ENCODE peak calls at places on chromosome 3, in nine cellular contexts. One of them, this sample, is unnamed.

GRCh38 chr3:145936986-145937385 is 224.0 kb downstream of the PLOD2 start:
- DNase-seq in HL-60: no peak
- DNase-seq in RWPE1: no peak
- DNase-seq in kidney epithelial cell: no peak
- DNase-seq in ovary: no peak
- DNase-seq in endothelial cell: no peak
- DNase-seq in A549: no peak
- DNase-seq in cardiac fibroblast: peak; percentile 23
- DNase-seq in GM06990: no peak
- DNase-seq in this sample: no peak

GRCh38 chr3:184175981-184176376 is 1.3 kb downstream of the AP2M1 start:
- DNase-seq in HL-60: no peak
- DNase-seq in RWPE1: no peak
- DNase-seq in kidney epithelial cell: no peak
- DNase-seq in ovary: no peak
- DNase-seq in endothelial cell: no peak
- DNase-seq in A549: no peak
- DNase-seq in cardiac fibroblast: peak; percentile 32
- DNase-seq in GM06990: no peak
- DNase-seq in this sample: no peak

GRCh38 chr3:48022178-48022577 is 6.0 kb upstream of the MAP4 start:
- DNase-seq in HL-60: no peak
- DNase-seq in RWPE1: no peak
- DNase-seq in kidney epithelial cell: no peak
- DNase-seq in ovary: no peak
- DNase-seq in endothelial cell: no peak
- DNase-seq in A549: no peak
- DNase-seq in cardiac fibroblast: no peak
- DNase-seq in GM06990: no peak
- DNase-seq in this sample: no peak

GRCh38 chr3:185655426-185656320 is 69.6 kb downstream of the SENP2 start:
- DNase-seq in HL-60: no peak
- DNase-seq in RWPE1: no peak
- DNase-seq in kidney epithelial cell: no peak
- DNase-seq in ovary: peak; percentile 50
- DNase-seq in endothelial cell: no peak
- DNase-seq in A549: no peak
- DNase-seq in cardiac fibroblast: no peak
- DNase-seq in GM06990: no peak
- DNase-seq in this sample: no peak

GRCh38 chr3:127796045-127796720 is 26.1 kb downstream of the MGLL start:
- DNase-seq in HL-60: no peak
- DNase-seq in RWPE1: no peak
- DNase-seq in kidney epithelial cell: no peak
- DNase-seq in ovary: no peak
- DNase-seq in endothelial cell: no peak
- DNase-seq in A549: no peak
- DNase-seq in cardiac fibroblast: no peak
- DNase-seq in GM06990: no peak
- DNase-seq in this sample: no peak

GRCh38 chr3:16286161-16286560 is 21.1 kb downstream of the OXNAD1 start:
- DNase-seq in HL-60: no peak
- DNase-seq in RWPE1: no peak
- DNase-seq in kidney epithelial cell: no peak
- DNase-seq in ovary: no peak
- DNase-seq in endothelial cell: no peak
- DNase-seq in A549: no peak
- DNase-seq in cardiac fibroblast: no peak
- DNase-seq in GM06990: no peak
- DNase-seq in this sample: no peak

GRCh38 chr3:111761309-111761795 is 97.7 kb upstream of the PHLDB2 start:
- DNase-seq in HL-60: no peak
- DNase-seq in RWPE1: peak; percentile 86
- DNase-seq in kidney epithelial cell: peak; percentile 68
- DNase-seq in ovary: no peak
- DNase-seq in endothelial cell: no peak
- DNase-seq in A549: no peak
- DNase-seq in cardiac fibroblast: peak; percentile 79
- DNase-seq in GM06990: no peak
- DNase-seq in this sample: no peak

GRCh38 chr3:146166450-146167222 is 5.7 kb upstream of the PLOD2 start:
- DNase-seq in HL-60: no peak
- DNase-seq in RWPE1: peak; percentile 44
- DNase-seq in kidney epithelial cell: no peak
- DNase-seq in ovary: no peak
- DNase-seq in endothelial cell: no peak
- DNase-seq in A549: no peak
- DNase-seq in cardiac fibroblast: peak; percentile 92
- DNase-seq in GM06990: no peak
- DNase-seq in this sample: no peak

GRCh38 chr3:187748050-187748481 is 2.8 kb upstream of the BCL6 start:
- DNase-seq in HL-60: peak; percentile 89
- DNase-seq in RWPE1: peak; percentile 61
- DNase-seq in kidney epithelial cell: no peak
- DNase-seq in ovary: peak; percentile 94
- DNase-seq in endothelial cell: peak; percentile 97
- DNase-seq in A549: peak; percentile 41
- DNase-seq in cardiac fibroblast: peak; percentile 89
- DNase-seq in GM06990: no peak
- DNase-seq in this sample: peak; percentile 98

GRCh38 chr3:69120879-69121464 is 1.4 kb downstream of the LMOD3 start:
- DNase-seq in HL-60: peak; percentile 77
- DNase-seq in RWPE1: peak; percentile 31
- DNase-seq in kidney epithelial cell: peak; percentile 69
- DNase-seq in ovary: peak; percentile 61
- DNase-seq in endothelial cell: peak; percentile 78
- DNase-seq in A549: peak; percentile 21
- DNase-seq in cardiac fibroblast: peak; percentile 87
- DNase-seq in GM06990: peak; percentile 34
- DNase-seq in this sample: peak; percentile 85

GRCh38 chr3:46297658-46298423 is 55.6 kb downstream of the CCR3 start:
- DNase-seq in HL-60: peak; percentile 43
- DNase-seq in RWPE1: peak; percentile 54
- DNase-seq in kidney epithelial cell: no peak
- DNase-seq in ovary: no peak
- DNase-seq in endothelial cell: no peak
- DNase-seq in A549: no peak
- DNase-seq in cardiac fibroblast: no peak
- DNase-seq in GM06990: no peak
- DNase-seq in this sample: no peak

GRCh38 chr3:72447059-72447946 is 400.9 kb downstream of the SHQ1 start:
- DNase-seq in HL-60: peak; percentile 84
- DNase-seq in RWPE1: peak; percentile 82
- DNase-seq in kidney epithelial cell: peak; percentile 41
- DNase-seq in ovary: peak; percentile 95
- DNase-seq in endothelial cell: peak; percentile 97
- DNase-seq in A549: peak; percentile 66
- DNase-seq in cardiac fibroblast: peak; percentile 83
- DNase-seq in GM06990: peak; percentile 92
- DNase-seq in this sample: peak; percentile 95

GRCh38 chr3:72448375-72448823 is 399.8 kb downstream of the SHQ1 start:
- DNase-seq in HL-60: no peak
- DNase-seq in RWPE1: no peak
- DNase-seq in kidney epithelial cell: no peak
- DNase-seq in ovary: peak; percentile 50
- DNase-seq in endothelial cell: no peak
- DNase-seq in A549: no peak
- DNase-seq in cardiac fibroblast: no peak
- DNase-seq in GM06990: no peak
- DNase-seq in this sample: peak; percentile 4

GRCh38 chr3:72444642-72445223 is 403.5 kb downstream of the SHQ1 start:
- DNase-seq in HL-60: no peak
- DNase-seq in RWPE1: no peak
- DNase-seq in kidney epithelial cell: no peak
- DNase-seq in ovary: no peak
- DNase-seq in endothelial cell: no peak
- DNase-seq in A549: no peak
- DNase-seq in cardiac fibroblast: peak; percentile 14
- DNase-seq in GM06990: no peak
- DNase-seq in this sample: no peak

GRCh38 chr3:72445827-72446405 is 402.3 kb downstream of the SHQ1 start:
- DNase-seq in HL-60: no peak
- DNase-seq in RWPE1: no peak
- DNase-seq in kidney epithelial cell: no peak
- DNase-seq in ovary: no peak
- DNase-seq in endothelial cell: no peak
- DNase-seq in A549: no peak
- DNase-seq in cardiac fibroblast: peak; percentile 5
- DNase-seq in GM06990: no peak
- DNase-seq in this sample: no peak

DNA sequence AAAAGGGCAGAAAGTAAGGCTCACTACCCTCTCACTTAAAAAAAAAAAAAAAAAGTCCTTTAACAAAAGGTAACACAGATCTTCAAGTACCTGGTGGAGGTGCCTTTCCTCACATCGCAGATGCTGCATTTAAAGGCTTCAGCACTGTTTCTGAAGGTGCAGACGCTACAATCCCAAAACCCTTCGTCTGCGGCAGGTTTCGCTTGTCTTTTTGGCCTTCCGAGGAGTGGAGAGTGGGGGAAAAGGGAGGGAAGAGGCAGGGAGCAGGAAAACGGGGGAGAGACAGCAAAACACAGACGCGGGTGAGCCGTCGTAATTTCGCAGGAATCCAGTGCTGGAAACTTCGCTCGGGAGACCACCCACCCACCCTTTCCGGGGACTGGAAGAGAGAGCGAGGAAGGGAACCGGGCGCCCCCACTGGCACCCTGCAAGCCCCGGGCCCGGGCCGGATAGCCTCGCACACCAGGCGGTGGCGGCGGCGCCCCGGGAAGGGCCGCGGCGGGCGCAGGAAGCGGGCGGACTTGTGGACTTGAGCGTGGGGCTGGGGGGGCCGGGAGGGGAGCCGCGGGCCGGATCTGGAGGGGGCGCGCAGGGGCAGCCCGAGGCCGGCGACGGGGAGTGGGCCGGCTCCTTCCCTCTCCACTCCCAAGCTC is 401.7 kb downstream of the SHQ1 start:
- DNase-seq in HL-60: peak; percentile 14
- DNase-seq in RWPE1: peak; percentile 20
- DNase-seq in kidney epithelial cell: no peak
- DNase-seq in ovary: no peak
- DNase-seq in endothelial cell: no peak
- DNase-seq in A549: no peak
- DNase-seq in cardiac fibroblast: peak; percentile 43
- DNase-seq in GM06990: no peak
- DNase-seq in this sample: no peak
- TF ChIP-seq CTCF in HL-60: no peak
- TF ChIP-seq CTCF in RWPE1: no peak
- TF ChIP-seq CTCF in kidney epithelial cell: no peak
- TF ChIP-seq CTCF in ovary: no peak
- TF ChIP-seq CTCF in endothelial cell: no peak
- TF ChIP-seq CTCF in A549: no peak
- TF ChIP-seq CTCF in cardiac fibroblast: no peak
- TF ChIP-seq CTCF in GM06990: peak; percentile 13
- TF ChIP-seq CTCF in this sample: no peak

GRCh38 chr3:43338295-43338694 is 52.0 kb downstream of the SNRK start:
- DNase-seq in HL-60: no peak
- DNase-seq in RWPE1: no peak
- DNase-seq in kidney epithelial cell: no peak
- DNase-seq in ovary: no peak
- DNase-seq in endothelial cell: no peak
- DNase-seq in A549: no peak
- DNase-seq in cardiac fibroblast: peak; percentile 23
- DNase-seq in GM06990: no peak
- DNase-seq in this sample: no peak
- TF ChIP-seq CTCF in HL-60: no peak
- TF ChIP-seq CTCF in RWPE1: no peak
- TF ChIP-seq CTCF in kidney epithelial cell: no peak
- TF ChIP-seq CTCF in ovary: no peak
- TF ChIP-seq CTCF in endothelial cell: no peak
- TF ChIP-seq CTCF in A549: no peak
- TF ChIP-seq CTCF in cardiac fibroblast: no peak
- TF ChIP-seq CTCF in GM06990: no peak
- TF ChIP-seq CTCF in this sample: no peak

GRCh38 chr3:151838574-151839312 is 24.8 kb downstream of the AADAC start:
- DNase-seq in HL-60: peak; percentile 73
- DNase-seq in RWPE1: peak; percentile 56
- DNase-seq in kidney epithelial cell: no peak
- DNase-seq in ovary: peak; percentile 53
- DNase-seq in endothelial cell: peak; percentile 47
- DNase-seq in A549: peak; percentile 27
- DNase-seq in cardiac fibroblast: peak; percentile 94
- DNase-seq in GM06990: no peak
- DNase-seq in this sample: peak; percentile 78

GRCh38 chr3:151835751-151836550 is 22.0 kb downstream of the AADAC start:
- DNase-seq in HL-60: peak; percentile 41
- DNase-seq in RWPE1: no peak
- DNase-seq in kidney epithelial cell: peak; percentile 34
- DNase-seq in ovary: no peak
- DNase-seq in endothelial cell: no peak
- DNase-seq in A549: peak; percentile 14
- DNase-seq in cardiac fibroblast: peak; percentile 65
- DNase-seq in GM06990: no peak
- DNase-seq in this sample: no peak

GRCh38 chr3:151841801-151842200 is 27.9 kb downstream of the AADAC start:
- DNase-seq in HL-60: no peak
- DNase-seq in RWPE1: no peak
- DNase-seq in kidney epithelial cell: no peak
- DNase-seq in ovary: no peak
- DNase-seq in endothelial cell: no peak
- DNase-seq in A549: no peak
- DNase-seq in cardiac fibroblast: peak; percentile 51
- DNase-seq in GM06990: no peak
- DNase-seq in this sample: no peak

GRCh38 chr3:151837057-151837456 is 23.1 kb downstream of the AADAC start:
- DNase-seq in HL-60: peak; percentile 53
- DNase-seq in RWPE1: peak; percentile 83
- DNase-seq in kidney epithelial cell: peak; percentile 80
- DNase-seq in ovary: no peak
- DNase-seq in endothelial cell: no peak
- DNase-seq in A549: peak; percentile 79
- DNase-seq in cardiac fibroblast: peak; percentile 85
- DNase-seq in GM06990: no peak
- DNase-seq in this sample: peak; percentile 52

DNA sequence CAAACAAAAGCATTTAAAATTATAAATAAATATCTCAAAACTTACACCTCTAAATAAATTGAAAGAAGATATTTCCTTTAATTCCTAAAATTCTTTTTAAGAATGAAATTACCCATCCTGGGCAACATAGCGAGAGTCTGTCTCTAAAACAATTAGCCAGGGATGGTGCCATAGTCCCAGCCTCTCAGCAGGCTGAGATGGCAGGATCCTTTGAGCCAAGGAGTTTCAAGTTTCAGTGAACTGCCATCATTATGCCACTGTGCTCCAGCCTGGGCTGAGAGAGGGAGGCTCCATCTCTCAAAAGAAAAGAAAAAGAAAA is 25.4 kb downstream of the AADAC start:
- DNase-seq in HL-60: no peak
- DNase-seq in RWPE1: no peak
- DNase-seq in kidney epithelial cell: no peak
- DNase-seq in ovary: no peak
- DNase-seq in endothelial cell: no peak
- DNase-seq in A549: no peak
- DNase-seq in cardiac fibroblast: no peak
- DNase-seq in GM06990: no peak
- DNase-seq in this sample: no peak
- TF ChIP-seq CTCF in HL-60: no peak
- TF ChIP-seq CTCF in RWPE1: peak; percentile 4
- TF ChIP-seq CTCF in kidney epithelial cell: no peak
- TF ChIP-seq CTCF in ovary: no peak
- TF ChIP-seq CTCF in endothelial cell: peak; percentile 52
- TF ChIP-seq CTCF in A549: no peak
- TF ChIP-seq CTCF in cardiac fibroblast: no peak
- TF ChIP-seq CTCF in GM06990: no peak
- TF ChIP-seq CTCF in this sample: no peak

GRCh38 chr3:43879166-43879565 is 188.4 kb downstream of the ABHD5 start:
- DNase-seq in HL-60: no peak
- DNase-seq in RWPE1: no peak
- DNase-seq in kidney epithelial cell: no peak
- DNase-seq in ovary: no peak
- DNase-seq in endothelial cell: peak; percentile 30
- DNase-seq in A549: peak; percentile 23
- DNase-seq in cardiac fibroblast: peak; percentile 60
- DNase-seq in GM06990: no peak
- DNase-seq in this sample: peak; percentile 59
- TF ChIP-seq CTCF in HL-60: no peak
- TF ChIP-seq CTCF in RWPE1: no peak
- TF ChIP-seq CTCF in kidney epithelial cell: peak; percentile 47
- TF ChIP-seq CTCF in ovary: no peak
- TF ChIP-seq CTCF in endothelial cell: no peak
- TF ChIP-seq CTCF in A549: peak; percentile 38
- TF ChIP-seq CTCF in cardiac fibroblast: peak; percentile 43
- TF ChIP-seq CTCF in GM06990: peak; percentile 53
- TF ChIP-seq CTCF in this sample: no peak